ENCODE peak calls at places on chromosome 16, in four cellular contexts. X is mucosa of descending colon, C is adrenal gland, R is pancreas. S is an unnamed sample.
A peak's percentile ranks its signal among the peaks of the same experiment; 100 is the strongest.

GRCh38 chr16:13110124-13110796 is 208.9 kb downstream of the SHISA9 start:
- DNase-seq in X (no peak), C (no peak), R (no peak), S (no peak)

GRCh38 chr16:56755038-56755437 is 25.1 kb downstream of the NUP93 start:
- DNase-seq in X (no peak), C (no peak), R (no peak), S (no peak)

GRCh38 chr16:66608241-66609138 is 4.0 kb downstream of the CMTM3 start:
- DNase-seq in X (peak; percentile 80), C (peak; percentile 94), R (peak; percentile 93), S (peak; percentile 90)

GRCh38 chr16:11597268-11597690 is 10.6 kb upstream of the LITAF start:
- DNase-seq in X (peak; percentile 64), C (peak; percentile 43), R (no peak), S (no peak)

GRCh38 chr16:23611936-23612335 is 15.8 kb upstream of the NDUFAB1 start:
- DNase-seq in X (no peak), C (no peak), R (no peak), S (no peak)

GRCh38 chr16:54430491-54431030 is 144.0 kb upstream of the IRX3 start:
- DNase-seq in X (no peak), C (no peak), R (no peak), S (no peak)

GRCh38 chr16:79004281-79004680 is 596.3 kb downstream of the MAF start:
- DNase-seq in X (no peak), C (no peak), R (no peak), S (no peak)

GRCh38 chr16:31513126-31513525 is 4.9 kb upstream of the RUSF1 start:
- DNase-seq in X (no peak), C (no peak), R (no peak), S (no peak)

GRCh38 chr16:85798901-85799496 is 345 bp downstream of the EMC8 start:
- DNase-seq in X (peak; percentile 71), C (peak; percentile 27), R (peak; percentile 81), S (no peak)

GRCh38 chr16:73268311-73268997 is 220.5 kb upstream of the ZFHX3 start:
- DNase-seq in X (no peak), C (no peak), R (no peak), S (no peak)

GRCh38 chr16:85028638-85029412 is 1.2 kb downstream of the KIAA0513 start:
- DNase-seq in X (peak; percentile 85), C (peak; percentile 66), R (peak; percentile 91), S (peak; percentile 67)

GRCh38 chr16:26005336-26005735 is 313.6 kb downstream of the HS3ST4 start:
- DNase-seq in X (no peak), C (no peak), R (no peak), S (no peak)

GRCh38 chr16:56584276-56584675 is 5.1 kb upstream of the MT3 start:
- DNase-seq in X (no peak), C (no peak), R (no peak), S (no peak)

GRCh38 chr16:20147091-20147490 is 73.4 kb upstream of the GPR139 start:
- DNase-seq in X (no peak), C (no peak), R (no peak), S (no peak)

GRCh38 chr16:85718682-85719081 is 29.9 kb upstream of the GINS2 start:
- DNase-seq in X (no peak), C (no peak), R (no peak), S (no peak)

GRCh38 chr16:19829844-19830703 is 54.6 kb downstream of the GPRC5B start:
- DNase-seq in X (no peak), C (no peak), R (no peak), S (no peak)

GRCh38 chr16:65116818-65117430 is 4.9 kb downstream of the CDH11 start:
- DNase-seq in X (no peak), C (no peak), R (no peak), S (no peak)

GRCh38 chr16:56400458-56400857 is 24.9 kb downstream of the AMFR start:
- DNase-seq in X (no peak), C (no peak), R (no peak), S (no peak)

GRCh38 chr16:3878610-3879009 is 1.9 kb downstream of the CREBBP start:
- DNase-seq in X (no peak), C (no peak), R (no peak), S (no peak)

GRCh38 chr16:31072540-31073072 is 1.4 kb downstream of the ZNF668 start:
- DNase-seq in X (no peak), C (peak; percentile 44), R (no peak), S (no peak)

GRCh38 chr16:21208429-21208828 is 2.9 kb downstream of the ZP2 start:
- DNase-seq in X (no peak), C (no peak), R (no peak), S (no peak)

GRCh38 chr16:29729116-29729521 is 16.7 kb downstream of the C16orf54 start:
- DNase-seq in X (no peak), C (peak; percentile 8), R (no peak), S (no peak)

GRCh38 chr16:72788269-72788809 is 259.6 kb downstream of the ZFHX3 start:
- DNase-seq in X (no peak), C (no peak), R (no peak), S (no peak)

GRCh38 chr16:85138825-85139627 is 26.8 kb upstream of the CIBAR2 start:
- DNase-seq in X (no peak), C (no peak), R (no peak), S (no peak)

GRCh38 chr16:24626251-24626650 is 86.9 kb downstream of the RBBP6 start:
- DNase-seq in X (no peak), C (no peak), R (no peak), S (no peak)

GRCh38 chr16:4089251-4089810 is 26.9 kb downstream of the ADCY9 start:
- DNase-seq in X (no peak), C (no peak), R (no peak), S (no peak)

GRCh38 chr16:2474877-2475412 is at the start of gene TBC1D24:
- DNase-seq in X (peak; percentile 90), C (peak; percentile 88), R (peak; percentile 96), S (peak; percentile 80)

GRCh38 chr16:47058295-47059086 is 85.0 kb upstream of the DNAJA2 start:
- DNase-seq in X (no peak), C (peak; percentile 65), R (no peak), S (peak; percentile 12)

GRCh38 chr16:28258571-28258970 is 33.8 kb upstream of the SBK1 start:
- DNase-seq in X (no peak), C (peak; percentile 33), R (peak; percentile 84), S (no peak)
- H3K4me3 ChIP-seq in X (no peak overlapping the region), C (peak overlapping the region; percentile 19), R (peak overlapping the region; percentile 6), S (no peak overlapping the region)

GRCh38 chr16:81585785-81586184 is 141.2 kb downstream of the CMIP start:
- DNase-seq in X (no peak), C (no peak), R (no peak), S (no peak)
- TF ChIP-seq CTCF in X (no peak), C (peak; percentile 14), R (no peak), S (no peak)

GRCh38 chr16:527015-527903 is at the start of gene CAPN15:
- DNase-seq in X (peak; percentile 92), C (peak; percentile 89), R (peak; percentile 97), S (peak; percentile 81)

GRCh38 chr16:528111-529011 is 849 bp downstream of the CAPN15 start:
- DNase-seq in X (peak; percentile 80), C (peak; percentile 54), R (peak; percentile 80), S (no peak)

GRCh38 chr16:529012-529575 is 1.6 kb downstream of the CAPN15 start:
- DNase-seq in X (peak; percentile 71), C (no peak), R (no peak), S (no peak)

GRCh38 chr16:531494-532125 is 4.1 kb downstream of the CAPN15 start:
- DNase-seq in X (no peak), C (no peak), R (no peak), S (no peak)

GRCh38 chr16:530111-530817 is 2.8 kb downstream of the CAPN15 start:
- DNase-seq in X (no peak), C (no peak), R (no peak), S (no peak)
- H3K4me1 ChIP-seq in X (peaks cover 47% of the 10 kb centered on the region), C (peaks cover 38% of the 10 kb centered on the region), R (peaks cover 42% of the 10 kb centered on the region), S (peaks cover 25% of the 10 kb centered on the region)

GRCh38 chr16:89195521-89196171 is 4.7 kb downstream of the SLC22A31 start:
- DNase-seq in X (peak; percentile 40), C (no peak), R (peak; percentile 77), S (no peak)

GRCh38 chr16:89193021-89193575 is 7.2 kb downstream of the SLC22A31 start:
- DNase-seq in X (peak; percentile 82), C (peak; percentile 48), R (peak; percentile 93), S (no peak)

GRCh38 chr16:89194340-89195311 is 5.7 kb downstream of the SLC22A31 start:
- DNase-seq in X (peak; percentile 54), C (no peak), R (peak; percentile 79), S (no peak)

GRCh38 chr16:89191901-89192184 is 8.5 kb downstream of the SLC22A31 start:
- DNase-seq in X (no peak), C (no peak), R (no peak), S (no peak)

GRCh38 chr16:89193576-89194293 is 6.6 kb downstream of the SLC22A31 start:
- DNase-seq in X (no peak), C (no peak), R (peak; percentile 86), S (no peak)
- H3K4me3 ChIP-seq in X (no peak overlapping the region), C (no peak overlapping the region), R (no peak overlapping the region), S (no peak overlapping the region)

GRCh38 chr16:87060026-87060986 is 256.9 kb downstream of the C16orf95 start:
- DNase-seq in X (no peak), C (peak; percentile 25), R (no peak), S (no peak)
- TF ChIP-seq CTCF in X (no peak), C (peak; percentile 24), R (no peak), S (no peak)

DNA sequence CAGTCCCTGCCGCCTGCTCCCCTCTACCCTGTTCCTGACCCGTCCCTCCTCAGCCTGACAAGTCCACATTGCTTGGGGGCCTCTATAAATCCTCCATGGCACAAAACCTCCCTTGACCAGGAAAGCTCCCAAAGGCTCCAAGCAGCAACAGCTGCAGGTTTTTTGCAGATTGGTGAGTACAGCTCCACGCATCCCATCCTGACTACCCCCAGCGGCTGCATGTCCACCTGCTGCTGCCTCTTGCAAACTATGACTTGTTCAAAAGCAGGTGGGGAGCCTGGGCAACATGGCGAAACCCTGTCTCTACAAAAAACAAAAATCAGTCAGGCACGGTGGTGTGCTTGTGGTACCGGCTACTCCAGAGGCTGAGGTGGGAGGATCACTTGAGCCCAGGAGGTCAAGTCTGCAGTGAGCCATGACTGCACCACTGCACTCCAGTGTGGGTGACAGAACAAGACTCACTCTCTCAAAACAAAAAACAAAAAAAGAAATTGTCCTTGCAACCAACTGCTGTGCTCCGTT is 122.8 kb downstream of the ANKRD11 start:
- DNase-seq in X (no peak), C (no peak), R (no peak), S (no peak)
- H3K4me1 ChIP-seq in X (peaks cover 20% of the 10 kb centered on the region), C (peaks cover 10% of the 10 kb centered on the region), R (peaks cover 25% of the 10 kb centered on the region), S (peaks cover 10% of the 10 kb centered on the region)

DNA sequence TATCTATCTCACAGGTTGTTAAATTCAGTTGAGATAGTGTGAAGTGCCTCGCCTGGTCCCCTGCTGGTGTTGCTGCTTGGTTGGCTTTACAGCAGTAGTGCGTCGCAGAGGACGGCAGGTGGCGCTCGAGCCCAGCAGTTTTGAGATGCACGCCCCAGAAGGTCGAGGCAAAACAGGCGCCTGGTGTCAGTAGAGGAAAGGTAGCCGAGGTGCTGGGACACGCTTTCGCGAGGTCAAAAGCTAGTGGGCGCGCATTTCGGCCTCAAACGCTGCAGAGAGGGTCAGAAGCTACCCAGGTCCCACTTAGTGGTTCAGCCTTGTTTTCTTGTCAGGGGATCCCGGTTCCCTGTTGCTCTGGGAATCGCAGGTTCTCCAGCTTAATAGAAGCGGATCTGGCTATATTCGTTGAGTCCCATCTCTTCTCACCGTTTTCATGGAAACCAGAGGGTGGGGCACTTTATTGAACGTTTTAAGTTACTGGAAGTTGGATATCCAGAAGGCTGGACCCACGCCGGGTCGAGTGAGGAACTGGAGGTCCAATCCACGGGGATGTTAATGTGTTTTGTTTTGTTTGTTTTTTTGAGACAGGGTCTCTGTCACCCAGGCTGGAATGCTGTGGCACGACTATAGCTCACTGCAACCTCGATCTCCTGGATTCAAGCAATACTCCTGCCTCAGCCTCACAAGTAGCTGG is 10.3 kb upstream of the ZFP90 start:
- DNase-seq in X (peak; percentile 88), C (peak; percentile 88), R (peak; percentile 94), S (peak; percentile 84)
- H3K4me3 ChIP-seq in X (no peak overlapping the region), C (peak overlapping the region; percentile 25), R (peak overlapping the region; percentile 30), S (no peak overlapping the region)